ENCODE peak calls at places on chromosomes 2 and 18, in six cellular contexts. Y is GM13977, A is ELR, R is NCI-H2029 treated with DMSO at 0.1 percent for 48 hours, J is lung microvascular endothelial cell, V is mucosa of descending colon. E is an unnamed sample.

GRCh38 chr2:161415041-161415440 is 1.1 kb upstream of the TBR1 start:
- DNase-seq in Y (peak; percentile 36), A (peak; percentile 24), R (no peak), J (no peak), V (no peak), E (no peak)

GRCh38 chr2:16653083-16653375 is 12.6 kb downstream of the CYRIA start:
- DNase-seq in Y (no peak), A (no peak), R (no peak), J (no peak), V (no peak), E (no peak)

GRCh38 chr18:79985172-79985571 is 3.2 kb downstream of the TXNL4A start:
- DNase-seq in Y (no peak), A (no peak), R (no peak), J (no peak), V (no peak), E (no peak)

GRCh38 chr2:237695201-237695780 is 67.9 kb downstream of the LRRFIP1 start:
- DNase-seq in Y (no peak), A (peak; percentile 98), R (peak; percentile 25), J (peak; percentile 94), V (no peak), E (peak; percentile 68)

GRCh38 chr2:20212459-20212870 is 12.5 kb downstream of the SDC1 start:
- DNase-seq in Y (peak; percentile 69), A (no peak), R (no peak), J (peak; percentile 76), V (no peak), E (no peak)

GRCh38 chr2:47488870-47489584 is 86.1 kb downstream of the MSH2 start:
- DNase-seq in Y (no peak), A (peak; percentile 90), R (no peak), J (peak; percentile 87), V (no peak), E (no peak)

GRCh38 chr2:134715932-134716643 is 2.7 kb downstream of the TMEM163 start:
- DNase-seq in Y (no peak), A (no peak), R (no peak), J (no peak), V (no peak), E (no peak)

GRCh38 chr2:158716921-158717320 is 78.2 kb upstream of the DAPL1 start:
- DNase-seq in Y (no peak), A (no peak), R (no peak), J (no peak), V (no peak), E (no peak)

GRCh38 chr18:13684546-13684945 is 41.8 kb downstream of the FAM210A start:
- DNase-seq in Y (no peak), A (no peak), R (no peak), J (no peak), V (no peak), E (no peak)

GRCh38 chr2:48200591-48201293 is 294.4 kb upstream of the FBXO11 start:
- DNase-seq in Y (peak; percentile 28), A (no peak), R (no peak), J (no peak), V (no peak), E (no peak)

GRCh38 chr2:186384226-186384625 is 101.8 kb upstream of the ZC3H15 start:
- DNase-seq in Y (no peak), A (no peak), R (no peak), J (no peak), V (no peak), E (no peak)

GRCh38 chr18:22132763-22133162 is 36.6 kb upstream of the GATA6 start:
- DNase-seq in Y (no peak), A (no peak), R (no peak), J (no peak), V (no peak), E (no peak)

GRCh38 chr2:197813093-197813787 is 8.8 kb downstream of the PLCL1 start:
- DNase-seq in Y (no peak), A (peak; percentile 78), R (no peak), J (peak; percentile 43), V (no peak), E (no peak)

E was measured in central memory CD4-positive, alpha-beta T cell.